ENCODE peak calls at places on chromosomes 6 and 20, in five cellular contexts. I is uterus, Z is mammary epithelial cell, W is B cell, H is endothelial cell of umbilical vein. Y is an unnamed sample.

GRCh38 chr6:157514659-157515496 is 133.9 kb downstream of the ZDHHC14 start:
- DNase-seq in I (no peak), Z (peak; percentile 48), W (no peak), H (peak; percentile 99), Y (no peak)

GRCh38 chr20:49398401-49399144 is 83.9 kb downstream of the KCNB1 start:
- DNase-seq in I (no peak), Z (no peak), W (no peak), H (no peak), Y (no peak)

GRCh38 chr6:89146748-89147715 is 1.2 kb downstream of the PM20D2 start:
- DNase-seq in I (no peak), Z (peak; percentile 37), W (no peak), H (peak; percentile 47), Y (no peak)

GRCh38 chr20:39944861-39945260 is 744.2 kb downstream of the MAFB start:
- DNase-seq in I (no peak), Z (no peak), W (no peak), H (no peak), Y (no peak)

GRCh38 chr6:12137480-12137879 is 125.4 kb downstream of the HIVEP1 start:
- DNase-seq in I (peak; percentile 27), Z (peak; percentile 37), W (no peak), H (peak; percentile 71), Y (no peak)

GRCh38 chr20:38804682-38805501 is 605 bp upstream of the PPP1R16B start:
- DNase-seq in I (no peak), Z (no peak), W (peak; percentile 85), H (peak; percentile 96), Y (no peak)

GRCh38 chr6:14816106-14816864 is 429.6 kb upstream of the JARID2 start:
- DNase-seq in I (no peak), Z (peak; percentile 42), W (no peak), H (no peak), Y (no peak)

GRCh38 chr6:90915224-90915915 is 328.5 kb upstream of the MAP3K7 start:
- DNase-seq in I (no peak), Z (no peak), W (no peak), H (no peak), Y (no peak)

GRCh38 chr6:136410201-136411027 is 120.8 kb upstream of the BCLAF1 start:
- DNase-seq in I (no peak), Z (no peak), W (no peak), H (no peak), Y (no peak)

GRCh38 chr6:56595490-56596122 is 47.1 kb downstream of the DST start:
- DNase-seq in I (peak; percentile 51), Z (peak; percentile 29), W (no peak), H (peak; percentile 76), Y (no peak)

GRCh38 chr6:88304515-88304914 is 138.4 kb upstream of the CNR1 start:
- DNase-seq in I (no peak), Z (no peak), W (no peak), H (no peak), Y (no peak)

GRCh38 chr6:91083226-91083625 is 496.4 kb upstream of the MAP3K7 start:
- DNase-seq in I (no peak), Z (no peak), W (no peak), H (no peak), Y (no peak)

GRCh38 chr20:8388707-8389106 is 256.6 kb downstream of the PLCB1 start:
- DNase-seq in I (no peak), Z (no peak), W (no peak), H (no peak), Y (no peak)

GRCh38 chr20:61166324-61166723 is 85.7 kb upstream of the CDH4 start:
- DNase-seq in I (no peak), Z (no peak), W (no peak), H (no peak), Y (no peak)

GRCh38 chr6:149153100-149153499 is 164.4 kb upstream of the TAB2 start:
- DNase-seq in I (no peak), Z (no peak), W (no peak), H (no peak), Y (no peak)

GRCh38 chr6:46760925-46761324 is 14.2 kb downstream of the ANKRD66 start:
- DNase-seq in I (no peak), Z (no peak), W (no peak), H (no peak), Y (no peak)

GRCh38 chr6:11207199-11207968 is 25.1 kb downstream of the NEDD9 start:
- DNase-seq in I (peak; percentile 70), Z (peak; percentile 99), W (no peak), H (peak; percentile 96), Y (no peak)

GRCh38 chr6:3159805-3160781 is 2.7 kb upstream of the TUBB2A start:
- DNase-seq in I (peak; percentile 40), Z (peak; percentile 71), W (no peak), H (no peak), Y (no peak)

GRCh38 chr6:150417899-150418824 is 49.4 kb downstream of the IYD start:
- DNase-seq in I (peak; percentile 50), Z (peak; percentile 79), W (peak; percentile 72), H (peak; percentile 91), Y (no peak)

GRCh38 chr6:3151705-3152104 is 5.6 kb downstream of the TUBB2A start:
- DNase-seq in I (no peak), Z (no peak), W (no peak), H (no peak), Y (no peak)

GRCh38 chr6:107066697-107067659 is 39.0 kb downstream of the MTRES1 start:
- DNase-seq in I (no peak), Z (no peak), W (no peak), H (no peak), Y (no peak)

GRCh38 chr20:19789009-19789408 is 31.0 kb downstream of the RIN2 start:
- DNase-seq in I (no peak), Z (no peak), W (no peak), H (no peak), Y (no peak)

GRCh38 chr6:168004023-168004422 is 6.6 kb downstream of the KIF25 start:
- DNase-seq in I (no peak), Z (no peak), W (no peak), H (peak; percentile 7), Y (no peak)

GRCh38 chr6:169296622-169297021 is 43.0 kb upstream of the THBS2 start:
- DNase-seq in I (no peak), Z (no peak), W (no peak), H (no peak), Y (no peak)

GRCh38 chr6:12392490-12392889 is 102.3 kb downstream of the EDN1 start:
- DNase-seq in I (no peak), Z (no peak), W (no peak), H (peak; percentile 78), Y (no peak)

GRCh38 chr6:159104163-159104885 is 59.5 kb upstream of the TAGAP start:
- DNase-seq in I (peak; percentile 54), Z (peak; percentile 57), W (peak; percentile 79), H (peak; percentile 40), Y (peak; percentile 59)

GRCh38 chr6:99662616-99663015 is 56.0 kb downstream of the PRDM13 start:
- DNase-seq in I (no peak), Z (no peak), W (no peak), H (no peak), Y (no peak)

GRCh38 chr20:36641506-36641843 is 4.5 kb downstream of the SLA2 start:
- DNase-seq in I (no peak), Z (no peak), W (no peak), H (no peak), Y (no peak)
- TF ChIP-seq CTCF in I (no peak), Z (no peak), W (no peak), H (no peak), Y (no peak)

GRCh38 chr6:40394381-40394780 is 192.8 kb downstream of the LRFN2 start:
- DNase-seq in I (no peak), Z (no peak), W (peak; percentile 7), H (no peak), Y (no peak)
- TF ChIP-seq CTCF in I (no peak), Z (no peak), W (no peak), H (no peak), Y (no peak)

GRCh38 chr20:3646651-3647050 is 16.5 kb downstream of the GFRA4 start:
- DNase-seq in I (no peak), Z (no peak), W (no peak), H (no peak), Y (no peak)
- TF ChIP-seq CTCF in I (no peak), Z (no peak), W (no peak), H (no peak), Y (no peak)

DNA sequence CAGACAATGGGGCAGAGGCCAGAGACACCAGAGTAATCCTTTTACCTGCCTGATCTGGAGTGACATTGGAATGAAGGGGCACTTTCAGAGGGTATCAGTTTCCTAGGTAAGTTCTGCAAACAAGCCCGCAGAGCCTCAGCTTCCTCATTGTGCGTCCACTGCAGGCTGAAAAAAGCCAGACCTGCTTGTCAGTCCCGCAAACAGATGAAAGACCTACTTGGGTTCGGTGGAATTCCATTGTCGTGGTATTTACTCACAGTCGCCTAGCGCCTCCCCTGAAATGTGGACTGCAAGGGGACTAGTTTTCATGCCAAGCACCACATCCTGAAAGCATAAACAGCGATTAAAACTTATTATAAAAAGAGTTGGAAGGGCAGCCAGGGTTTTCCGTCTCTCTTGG is 121.5 kb downstream of the PAX1 start:
- DNase-seq in I (no peak), Z (no peak), W (no peak), H (no peak), Y (no peak)
- TF ChIP-seq CTCF in I (no peak), Z (no peak), W (no peak), H (no peak), Y (no peak)

DNA sequence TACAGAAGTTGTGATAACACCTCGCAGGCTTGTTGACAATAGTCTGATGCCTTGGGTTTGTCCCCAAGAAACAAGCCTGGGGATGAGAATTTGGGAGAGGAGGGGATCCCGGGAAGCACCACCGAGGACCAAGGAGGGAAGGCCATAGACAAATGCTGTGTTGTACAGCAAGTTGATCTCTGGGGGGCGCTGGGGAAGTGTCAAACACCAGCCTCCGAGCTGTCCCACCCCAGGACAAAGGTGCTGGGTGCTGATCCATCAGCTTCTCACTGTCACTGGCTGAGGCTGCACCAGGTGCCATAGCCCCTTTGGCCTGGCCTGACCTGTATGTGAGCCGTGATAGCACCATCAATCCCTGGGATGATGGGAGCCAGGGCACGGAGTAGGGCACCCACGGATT is 64.0 kb downstream of the SYNDIG1 start:
- DNase-seq in I (no peak), Z (no peak), W (no peak), H (no peak), Y (no peak)
- TF ChIP-seq CTCF in I (no peak), Z (no peak), W (no peak), H (no peak), Y (no peak)

GRCh38 chr6:1313755-1314503 is 2.0 kb downstream of the FOXQ1 start:
- DNase-seq in I (no peak), Z (no peak), W (no peak), H (no peak), Y (peak; percentile 57)
- TF ChIP-seq CTCF in I (no peak), Z (peak; percentile 58), W (no peak), H (peak; percentile 26), Y (peak; percentile 69)

DNA sequence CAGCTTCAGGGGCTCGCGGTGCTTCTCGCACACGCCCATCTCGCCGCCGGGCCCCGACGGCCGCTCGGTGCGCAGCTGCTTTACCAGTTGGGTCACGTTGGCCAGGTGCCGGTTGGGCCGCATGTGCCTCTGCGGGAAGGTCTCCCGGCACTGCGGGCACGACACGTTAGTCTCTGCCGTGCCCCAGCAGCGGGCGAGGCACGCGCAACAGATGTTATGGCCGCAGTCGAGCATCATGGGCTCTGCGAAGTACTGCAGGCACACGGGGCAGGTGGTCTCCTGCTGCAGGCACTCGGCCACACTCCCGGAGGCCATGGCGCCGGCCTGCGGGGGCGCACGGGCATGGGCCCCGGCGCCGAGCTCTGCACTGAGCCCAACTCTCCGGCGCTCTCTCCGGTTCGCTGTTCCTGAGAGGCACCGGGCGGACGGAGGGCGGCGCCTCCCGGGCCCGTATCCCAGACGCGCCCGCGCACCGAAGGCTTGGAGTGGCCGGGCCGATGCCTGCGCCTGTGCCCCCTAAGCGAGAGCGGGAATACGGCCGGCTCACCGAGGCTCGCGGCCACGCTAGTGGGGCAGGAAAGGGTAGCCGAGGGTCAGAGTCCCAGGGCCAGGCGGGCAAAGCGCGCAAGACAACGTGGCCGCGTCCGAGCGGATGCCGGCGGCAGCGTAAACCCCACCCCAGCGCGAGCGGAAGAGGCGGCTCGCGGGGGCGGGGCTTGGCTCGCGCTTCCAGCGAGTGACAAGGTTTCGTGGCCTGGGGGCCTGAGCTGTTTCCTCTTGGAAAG is at the start of gene TRIM27:
- DNase-seq in I (peak; percentile 84), Z (peak; percentile 81), W (peak; percentile 78), H (peak; percentile 85), Y (peak; percentile 76)
- TF ChIP-seq CTCF in I (peak; percentile 9), Z (peak; percentile 2), W (peak; percentile 21), H (no peak), Y (no peak)

Y was measured in progenitor cell of endocrine pancreas.